ENCODE peak calls at places on chromosomes 11 and 22, in five cellular contexts. F is M059J, U is HCT116, G is LoVo, S is AG10803. P is an unnamed sample.

GRCh38 chr11:120471131-120471530 is 40.4 kb upstream of the GRIK4 start:
- DNase-seq in S (peak), G (no peak), F (peak), U (no peak), P (no peak)

GRCh38 chr22:42116848-42117424 is 13.7 kb downstream of the CYP2D6 start:
- DNase-seq in S (peak), F (no peak), G (no peak), U (no peak), P (no peak)

GRCh38 chr11:31233425-31233824 is 136.1 kb downstream of the DCDC1 start:
- DNase-seq in F (peak), S (no peak), G (no peak), U (peak), P (no peak)

GRCh38 chr11:45961841-45962240 is 39.4 kb downstream of the LARGE2 start:
- DNase-seq in G (no peak), F (no peak), S (no peak), U (no peak), P (no peak)

GRCh38 chr11:112004389-112004788 is 20.8 kb upstream of the DLAT start:
- DNase-seq in U (peak), G (no peak), F (no peak), S (no peak), P (no peak)

GRCh38 chr11:109858152-109858551 is 235.0 kb upstream of the ZC3H12C start:
- DNase-seq in G (no peak), S (no peak), F (peak), U (no peak), P (no peak)

GRCh38 chr11:64799925-64800632 is 2.9 kb downstream of the MAP4K2 start:
- DNase-seq in G (no peak), S (no peak), F (peak), U (no peak), P (no peak)

GRCh38 chr11:95256204-95256819 is 25.3 kb upstream of the SESN3 start:
- DNase-seq in G (no peak), U (no peak), F (no peak), S (peak), P (no peak)

GRCh38 chr11:73401217-73401923 is 25.2 kb downstream of the RELT start:
- DNase-seq in F (peak), G (no peak), S (no peak), U (no peak), P (no peak)

GRCh38 chr11:12224537-12224893 is 114.1 kb downstream of the MICAL2 start:
- DNase-seq in U (no peak), G (no peak), S (peak), F (peak), P (peak)

GRCh38 chr11:127054153-127054552 is 53.6 kb upstream of the KIRREL3 start:
- DNase-seq in G (no peak), S (no peak), U (no peak), F (no peak), P (no peak)

GRCh38 chr11:61075891-61076290 is 26.4 kb upstream of the CD5 start:
- DNase-seq in G (peak), S (peak), F (peak), U (no peak), P (no peak)

GRCh38 chr22:39214383-39215069 is 30.3 kb downstream of the PDGFB start:
- DNase-seq in U (peak), G (peak), F (peak), S (no peak), P (peak)

GRCh38 chr11:47766363-47767227 is 546 bp downstream of the FNBP4 start:
- DNase-seq in S (peak), U (no peak), F (peak), G (peak), P (no peak)

GRCh38 chr11:83187463-83187862 is 6.0 kb upstream of the ANKRD42 start:
- DNase-seq in G (no peak), F (no peak), S (no peak), U (no peak), P (no peak)

GRCh38 chr11:46322759-46323158 is 24.5 kb upstream of the DGKZ start:
- DNase-seq in S (peak), U (peak), G (no peak), F (peak), P (no peak)

GRCh38 chr11:86395061-86395551 is 20.4 kb downstream of the CCDC81 start:
- DNase-seq in S (peak), F (peak), G (no peak), U (no peak), P (no peak)

GRCh38 chr11:69598147-69598546 is 42.8 kb upstream of the CCND1 start:
- DNase-seq in U (no peak), S (peak), G (no peak), F (peak), P (no peak)

GRCh38 chr11:86207413-86207812 is 37.1 kb upstream of the EED start:
- DNase-seq in U (no peak), G (no peak), S (no peak), F (no peak), P (no peak)

GRCh38 chr11:75949023-75949672 is 134.1 kb downstream of the UVRAG start:
- DNase-seq in G (no peak), F (no peak), S (peak), U (no peak), P (no peak)

GRCh38 chr11:12074529-12075195 is 35.7 kb upstream of the MICAL2 start:
- DNase-seq in G (no peak), F (peak), S (peak), U (no peak), P (no peak)

GRCh38 chr11:8331767-8332166 is 68.1 kb upstream of the LMO1 start:
- DNase-seq in U (no peak), G (no peak), S (no peak), F (peak), P (no peak)

GRCh38 chr22:45891471-45891995 is 85.4 kb downstream of the WNT7B start:
- DNase-seq in G (no peak), U (no peak), F (no peak), S (no peak), P (no peak)

GRCh38 chr11:66580803-66581202 is 12.1 kb downstream of the CCDC87 start:
- DNase-seq in G (no peak), S (no peak), F (no peak), U (no peak), P (no peak)

GRCh38 chr22:43012390-43012789 is 2.6 kb downstream of the PACSIN2 start:
- DNase-seq in F (peak), S (no peak), U (no peak), G (no peak), P (no peak)

P was measured in COLO829.